ENCODE peak calls at places on chromosomes 2 and 18, in four cellular contexts. Z is IMR-90, M is fibroblast of lung, T is endodermal cell. S is an unnamed sample.

GRCh38 chr2:70959271-70959761 is 19.1 kb upstream of the ANKRD53 start:
- DNase-seq in Z (no peak), M (no peak), T (peak), S (no peak)

GRCh38 chr2:55158111-55158814 is 73.8 kb downstream of the CLHC1 start:
- DNase-seq in Z (no peak), M (no peak), T (peak), S (no peak)

GRCh38 chr2:203097735-203098134 is 83.1 kb downstream of the NBEAL1 start:
- DNase-seq in Z (peak), M (no peak), T (no peak), S (no peak)

GRCh38 chr18:61336766-61337165 is 3.5 kb downstream of the CDH20 start:
- DNase-seq in Z (no peak), M (no peak), T (no peak), S (no peak)

GRCh38 chr2:174764281-174765063 is at the start of gene CHRNA1:
- DNase-seq in Z (peak), M (peak), T (no peak), S (no peak)

GRCh38 chr2:76257802-76258201 is 547.1 kb upstream of the GCFC2 start:
- DNase-seq in Z (no peak), M (no peak), T (peak), S (no peak)

GRCh38 chr2:112577756-112578155 is 6.7 kb upstream of the CHCHD5 start:
- DNase-seq in Z (peak), M (peak), T (no peak), S (no peak)

GRCh38 chr2:168541887-168542286 is 85.8 kb downstream of the CERS6 start:
- DNase-seq in Z (no peak), M (no peak), T (no peak), S (no peak)

GRCh38 chr18:7789853-7790552 is 222.9 kb downstream of the PTPRM start:
- DNase-seq in Z (peak), M (peak), T (peak), S (no peak)

GRCh38 chr2:107776333-107776732 is 50.4 kb upstream of the RGPD4 start:
- DNase-seq in Z (no peak), M (no peak), T (no peak), S (no peak)

GRCh38 chr2:121283670-121284245 is 1.2 kb downstream of the TFCP2L1 start:
- DNase-seq in Z (no peak), M (no peak), T (no peak), S (no peak)

GRCh38 chr2:240991378-240992263 is 6.8 kb upstream of the SNED1 start:
- DNase-seq in Z (peak), M (peak), T (peak), S (peak)

GRCh38 chr2:175123254-175123653 is 44.7 kb downstream of the ATF2 start:
- DNase-seq in Z (no peak), M (no peak), T (no peak), S (no peak)

GRCh38 chr18:6666286-6666685 is 63.2 kb upstream of the ARHGAP28 start:
- DNase-seq in Z (no peak), M (no peak), T (no peak), S (no peak)

GRCh38 chr2:205754924-205755321 is 72.6 kb downstream of the NRP2 start:
- DNase-seq in Z (peak), M (peak), T (no peak), S (peak)

GRCh38 chr2:143525536-143525935 is 396.3 kb downstream of the ARHGAP15 start:
- DNase-seq in Z (no peak), M (no peak), T (no peak), S (no peak)

GRCh38 chr2:134140251-134140661 is 113.6 kb upstream of the MGAT5 start:
- DNase-seq in Z (no peak), M (no peak), T (no peak), S (no peak)

GRCh38 chr18:51196116-51196810 is 1.2 kb downstream of the MEX3C start:
- DNase-seq in Z (peak), M (peak), T (peak), S (peak)

GRCh38 chr2:37096568-37096967 is 12.2 kb downstream of the GPATCH11 start:
- DNase-seq in Z (no peak), M (no peak), T (no peak), S (no peak)

GRCh38 chr18:48893559-48894265 is 57.1 kb downstream of the SMAD7 start:
- DNase-seq in Z (no peak), M (no peak), T (peak), S (no peak)

GRCh38 chr18:55322176-55322735 is 265.7 kb downstream of the TCF4 start:
- DNase-seq in Z (peak), M (peak), T (peak), S (peak)

GRCh38 chr18:8272254-8272653 is 337.0 kb upstream of the RAB12 start:
- DNase-seq in Z (no peak), M (no peak), T (no peak), S (no peak)

GRCh38 chr2:111975053-111975552 is 76.7 kb downstream of the MERTK start:
- DNase-seq in Z (peak), M (peak), T (no peak), S (peak)

GRCh38 chr18:23627325-23627724 is 35.4 kb downstream of the ANKRD29 start:
- DNase-seq in Z (peak), M (peak), T (no peak), S (no peak)

GRCh38 chr18:64037812-64038414 is 68.0 kb downstream of the SERPINB8 start:
- DNase-seq in Z (peak), M (peak), T (no peak), S (no peak)

GRCh38 chr2:200065477-200065876 is 110.1 kb downstream of the MAIP1 start:
- DNase-seq in Z (peak), M (no peak), T (no peak), S (no peak)

GRCh38 chr2:135055182-135055786 is 3.2 kb downstream of the RAB3GAP1 start:
- DNase-seq in Z (peak), M (peak), T (no peak), S (no peak)

GRCh38 chr2:237574894-237575868 is 8.8 kb downstream of the PRLH start:
- DNase-seq in Z (no peak), M (peak), T (no peak), S (peak)

GRCh38 chr2:230128943-230129342 is 60.2 kb upstream of the SLC16A14 start:
- DNase-seq in Z (peak), M (peak), T (no peak), S (no peak)

DNA sequence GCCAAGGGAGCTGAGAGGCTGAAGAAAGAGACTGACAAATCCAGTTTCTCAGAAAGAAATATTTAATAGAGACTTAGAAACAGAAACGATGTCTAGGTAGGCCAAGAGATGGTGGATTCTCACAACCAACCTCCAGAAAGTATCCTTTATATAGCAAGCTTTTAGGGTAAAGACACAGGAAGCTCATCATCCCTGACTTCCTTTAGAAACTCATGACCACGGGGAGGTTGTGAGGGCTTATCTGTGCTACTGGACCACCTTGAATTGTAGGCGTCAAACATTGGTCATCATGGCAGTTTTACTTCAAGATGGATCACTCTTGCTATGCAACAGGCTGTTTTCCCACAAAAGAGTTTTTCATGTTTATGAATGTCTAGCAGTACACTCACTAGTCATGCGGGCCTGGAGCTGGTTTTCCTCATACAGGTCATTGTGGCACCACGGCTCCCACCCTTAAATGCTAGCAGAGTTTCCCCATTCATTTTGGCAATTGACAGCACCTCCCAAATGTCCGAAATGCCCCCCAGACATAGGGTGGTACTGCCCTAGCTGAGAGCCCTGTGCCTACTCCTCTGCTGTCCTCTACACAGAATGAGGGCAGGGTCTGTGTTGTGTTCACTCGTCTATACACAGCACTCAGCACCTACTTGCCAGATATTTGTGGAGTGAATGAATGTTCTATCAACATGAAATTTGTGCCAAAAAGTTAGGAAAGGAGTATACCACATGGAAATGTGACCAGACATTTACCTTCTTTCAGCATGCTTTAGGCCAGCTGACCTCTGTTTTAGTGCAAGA is 89.0 kb downstream of the TMEM247 start:
- DNase-seq in Z (no peak), M (no peak), T (no peak), S (no peak)
- H3K9ac ChIP-seq in Z (no peak), M (no peak), T (no peak), S (no peak)

DNA sequence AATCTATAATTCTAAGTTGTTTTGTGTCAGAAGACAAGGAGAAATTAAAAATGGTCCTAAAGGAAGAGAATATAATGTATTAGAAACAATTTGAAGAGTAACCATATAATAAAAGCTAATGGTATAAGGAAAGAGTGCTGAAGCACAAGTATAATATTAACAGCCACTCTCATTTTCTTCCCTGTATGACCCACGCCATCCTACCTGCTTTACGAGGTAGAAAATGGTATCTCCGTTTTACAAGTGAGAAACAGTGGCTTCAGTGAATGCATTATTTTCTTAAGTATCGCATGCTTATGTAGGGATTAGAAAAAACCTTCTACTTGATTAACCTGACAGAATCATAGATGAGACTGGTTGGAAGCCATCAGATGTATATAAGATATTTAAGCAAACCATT is 266.2 kb downstream of the CCDC102B start:
- DNase-seq in Z (no peak), M (no peak), T (no peak), S (no peak)
- TF ChIP-seq CTCF in Z (no peak), M (no peak), T (no peak), S (no peak)

GRCh38 chr18:2644535-2644934 is 11.0 kb upstream of the SMCHD1 start:
- DNase-seq in Z (no peak), M (no peak), T (no peak), S (no peak)

GRCh38 chr18:2642771-2643170 is 12.8 kb upstream of the SMCHD1 start:
- DNase-seq in Z (no peak), M (peak), T (no peak), S (no peak)

DNA sequence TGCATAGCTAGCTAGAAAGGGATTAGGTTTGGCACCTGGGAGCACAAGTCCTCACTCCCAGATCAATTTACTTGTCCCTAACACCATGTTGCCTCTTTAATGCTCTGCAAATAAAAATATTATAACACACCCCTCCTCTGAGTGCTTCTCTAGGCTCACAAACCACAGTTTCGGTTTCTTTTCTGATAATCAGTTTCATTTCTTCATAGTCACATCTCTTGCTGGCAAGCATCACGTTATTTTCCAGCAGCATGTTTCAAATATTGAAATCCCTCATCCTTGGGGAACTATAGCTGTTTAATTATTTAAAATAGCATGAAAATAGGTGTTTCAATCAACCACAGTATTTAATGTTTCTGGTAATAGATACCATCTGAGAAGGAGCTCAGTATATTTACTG is 13.9 kb upstream of the SMCHD1 start:
- DNase-seq in Z (peak), M (no peak), T (no peak), S (no peak)
- H3K4me3 ChIP-seq in Z (no peak), M (peak), T (no peak), S (peak)

GRCh38 chr2:74174909-74175308 is 3.8 kb downstream of the MOB1A start:
- DNase-seq in Z (no peak), M (no peak), T (no peak), S (no peak)

GRCh38 chr2:74181739-74182138 is 3.1 kb upstream of the MOB1A start:
- DNase-seq in Z (no peak), M (no peak), T (no peak), S (no peak)

GRCh38 chr2:74178211-74179062 is at the start of gene MOB1A:
- DNase-seq in Z (peak), M (peak), T (peak), S (peak)

GRCh38 chr2:74177697-74178096 is 982 bp downstream of the MOB1A start:
- DNase-seq in Z (no peak), M (no peak), T (no peak), S (no peak)

DNA sequence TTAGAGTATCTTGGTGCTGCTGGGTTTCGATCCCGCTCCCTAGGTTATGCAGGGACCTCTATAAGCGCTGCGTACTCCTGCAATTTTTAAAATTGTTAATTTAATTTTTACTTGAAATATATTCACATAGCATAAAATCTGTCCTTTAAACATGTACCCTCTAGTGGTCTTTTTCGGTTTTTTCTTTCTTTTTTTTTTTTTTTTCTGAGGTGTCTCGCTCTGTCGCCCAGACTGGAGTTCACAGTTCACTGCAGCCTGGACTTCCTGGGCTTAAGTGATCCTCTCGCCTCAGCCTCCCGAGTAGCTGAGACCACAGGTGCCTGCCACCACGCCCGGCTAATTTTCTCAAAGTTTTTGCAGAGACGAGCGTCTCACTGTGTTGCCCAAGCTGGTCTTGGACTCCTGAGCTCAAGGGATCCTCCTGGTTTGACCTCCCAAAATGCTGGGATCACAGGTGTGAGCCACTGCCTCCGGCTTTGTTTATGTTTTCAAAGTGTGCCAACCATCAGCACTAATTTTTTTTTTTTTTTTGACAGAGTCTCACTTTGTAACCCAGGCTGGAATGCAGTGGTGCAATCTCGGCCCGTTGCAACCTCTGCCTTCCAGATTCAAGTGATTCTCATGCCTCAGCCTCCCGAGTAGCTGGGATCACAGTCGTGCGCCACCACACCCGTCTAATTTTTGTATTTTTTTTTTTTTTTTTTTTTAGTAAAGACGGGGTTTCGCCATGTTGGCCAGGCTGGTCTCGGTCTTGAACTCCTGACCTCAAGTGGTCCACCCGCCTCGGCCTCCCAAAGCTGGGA is 585 bp upstream of the MOB1A start:
- DNase-seq in Z (no peak), M (no peak), T (no peak), S (no peak)
- H3K9ac ChIP-seq in Z (peak), M (no peak), T (no peak), S (no peak)

GRCh38 chr2:41405429-41405828 is 642.4 kb upstream of the PKDCC start:
- DNase-seq in Z (no peak), M (no peak), T (no peak), S (no peak)

GRCh38 chr2:41395692-41396091 is 652.1 kb upstream of the PKDCC start:
- DNase-seq in Z (no peak), M (no peak), T (no peak), S (no peak)

GRCh38 chr2:41394541-41394940 is 653.3 kb upstream of the PKDCC start:
- DNase-seq in Z (no peak), M (no peak), T (no peak), S (no peak)

GRCh38 chr2:41400057-41400665 is 647.7 kb upstream of the PKDCC start:
- DNase-seq in Z (no peak), M (peak), T (peak), S (no peak)
- TF ChIP-seq CTCF in Z (peak), M (peak), T (peak), S (no peak)

GRCh38 chr18:44678725-44679055 is 2.0 kb upstream of the SETBP1 start:
- DNase-seq in Z (no peak), M (no peak), T (no peak), S (no peak)
- H3K4me3 ChIP-seq in Z (no peak), M (peak), T (peak), S (peak)

DNA sequence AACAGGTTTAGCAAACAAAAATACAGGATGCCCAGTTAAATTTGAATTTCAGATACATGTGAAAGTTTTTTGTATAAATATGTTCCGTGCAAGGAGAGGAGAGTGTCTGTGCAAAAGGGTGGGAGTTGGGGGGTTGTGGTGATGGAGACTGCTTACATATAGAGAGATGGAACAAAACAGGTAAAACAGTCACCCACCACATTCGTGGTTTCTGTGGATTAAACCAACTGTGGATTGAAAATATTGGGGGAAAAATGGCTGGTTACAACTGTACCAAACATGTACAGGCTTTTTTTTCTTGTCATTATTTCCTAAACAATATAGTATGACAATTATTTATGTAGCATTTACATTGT is 245.7 kb downstream of the TNS1 start:
- DNase-seq in Z (no peak), M (no peak), T (no peak), S (no peak)
- H3K9ac ChIP-seq in Z (peak), M (no peak), T (no peak), S (no peak)

GRCh38 chr2:116747103-116747502 is 1067.4 kb upstream of the DDX18 start:
- DNase-seq in Z (no peak), M (no peak), T (no peak), S (no peak)
- TF ChIP-seq CTCF in Z (no peak), M (no peak), T (peak), S (peak)

DNA sequence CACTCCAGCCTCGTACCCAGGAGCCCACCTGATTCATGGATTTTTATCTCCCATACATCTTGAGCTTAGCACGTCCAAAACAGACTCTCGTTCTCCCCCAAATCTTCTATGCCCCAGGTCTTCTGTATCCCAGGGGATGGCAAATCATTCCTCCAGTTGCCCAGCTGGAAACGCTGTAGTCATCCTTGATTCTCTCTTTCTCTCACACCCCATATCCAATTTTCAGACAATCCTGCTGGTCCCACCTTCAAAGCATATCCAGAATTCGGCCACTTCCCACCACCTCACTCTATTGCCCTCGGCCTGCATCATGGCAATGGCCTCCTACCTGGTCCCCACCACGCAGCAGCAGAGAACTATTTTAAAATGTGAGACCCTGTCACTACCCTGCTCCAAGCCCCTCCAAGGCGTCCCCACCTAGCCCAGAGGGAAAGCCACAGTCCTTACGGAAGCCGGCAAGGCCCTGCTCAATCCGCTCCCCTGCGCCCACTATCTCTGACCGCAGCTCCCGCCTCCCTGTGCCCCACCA is 1.4 kb upstream of the GRHL1 start:
- DNase-seq in Z (no peak), M (no peak), T (no peak), S (no peak)
- H3K4me3 ChIP-seq in Z (no peak), M (no peak), T (no peak), S (no peak)